ENCODE peak calls at places on chromosomes 16 and 17, in four cellular contexts. H is Caco-2, E is lower leg skin, F is NCI-H2029. U is an unnamed sample.
A peak's percentile ranks its signal among the peaks of the same experiment; 100 is the strongest.

GRCh38 chr17:50169121-50169764 is 3.4 kb downstream of the SGCA start:
- DNase-seq in H (peak; percentile 88), F (no peak), E (no peak), U (peak; percentile 69)

GRCh38 chr16:30418350-30419181 is 11.2 kb downstream of the ZNF771 start:
- DNase-seq in F (no peak), H (no peak), E (no peak), U (no peak)

GRCh38 chr16:75052481-75053211 is 53.8 kb downstream of the ZNRF1 start:
- DNase-seq in F (no peak), H (peak; percentile 27), E (no peak), U (no peak)

GRCh38 chr17:11608396-11608795 is 10.1 kb downstream of the DNAH9 start:
- DNase-seq in H (peak; percentile 24), E (peak; percentile 52), F (peak; percentile 30), U (no peak)

GRCh38 chr17:1323336-1323735 is 43.9 kb downstream of the TRARG1 start:
- DNase-seq in F (no peak), H (peak; percentile 39), E (no peak), U (no peak)

GRCh38 chr16:81797443-81797842 is 18.4 kb downstream of the PLCG2 start:
- DNase-seq in E (no peak), F (no peak), H (no peak), U (no peak)

GRCh38 chr17:49670641-49671040 is 7.3 kb downstream of the SPOP start:
- DNase-seq in E (no peak), F (no peak), H (no peak), U (no peak)

GRCh38 chr16:73306901-73307413 is 259.0 kb upstream of the ZFHX3 start:
- DNase-seq in F (no peak), E (no peak), H (no peak), U (no peak)

GRCh38 chr17:43759836-43760235 is 1.2 kb upstream of the SOST start:
- DNase-seq in H (no peak), F (no peak), E (no peak), U (peak; percentile 59)

GRCh38 chr17:7549401-7550055 is 670 bp downstream of the TNFSF12 start:
- DNase-seq in H (no peak), F (no peak), E (no peak), U (peak; percentile 23)

GRCh38 chr17:80864751-80865150 is 126.9 kb upstream of the CHMP6 start:
- DNase-seq in H (no peak), F (no peak), E (no peak), U (no peak)

GRCh38 chr17:47956818-47957590 is 679 bp downstream of the PRR15L start:
- DNase-seq in E (no peak), H (peak; percentile 72), F (peak; percentile 46), U (no peak)

GRCh38 chr17:45410144-45411091 is 22.3 kb downstream of the ARHGAP27 start:
- DNase-seq in E (no peak), F (no peak), H (no peak), U (no peak)

GRCh38 chr17:57674894-57675293 is 70.2 kb downstream of the CCDC182 start:
- DNase-seq in F (no peak), E (peak; percentile 12), H (no peak), U (no peak)

GRCh38 chr16:1066584-1067172 is 5.9 kb upstream of the SSTR5 start:
- DNase-seq in E (no peak), H (no peak), F (peak; percentile 28), U (no peak)

GRCh38 chr17:7835818-7836595 is 2.0 kb downstream of the KDM6B start:
- DNase-seq in E (no peak), F (peak; percentile 33), H (no peak), U (no peak)

GRCh38 chr17:48567646-48568354 is 10.3 kb downstream of the HOXB4 start:
- DNase-seq in E (no peak), H (no peak), F (no peak), U (no peak)

GRCh38 chr16:66462912-66463311 is 35.8 kb downstream of the BEAN1 start:
- DNase-seq in H (no peak), F (no peak), E (no peak), U (no peak)

GRCh38 chr16:10085078-10085798 is 97.0 kb downstream of the GRIN2A start:
- DNase-seq in H (peak; percentile 18), E (no peak), F (no peak), U (no peak)

GRCh38 chr16:7236824-7237410 is 95.7 kb upstream of the RBFOX1 start:
- DNase-seq in H (no peak), E (no peak), F (no peak), U (no peak)

GRCh38 chr17:17783825-17784598 is 52.8 kb downstream of the SREBF1 start:
- DNase-seq in F (peak; percentile 41), E (peak; percentile 47), H (no peak), U (no peak)

GRCh38 chr17:54280741-54281140 is 458.0 kb downstream of the KIF2B start:
- DNase-seq in F (no peak), E (no peak), H (no peak), U (no peak)

GRCh38 chr17:64022631-64023063 is 2.2 kb upstream of the ICAM2 start:
- DNase-seq in F (no peak), E (no peak), H (no peak), U (no peak)

GRCh38 chr17:40209404-40210093 is 9.6 kb upstream of the WIPF2 start:
- DNase-seq in H (no peak), F (no peak), E (no peak), U (no peak)

GRCh38 chr16:67244387-67245188 is 2.7 kb downstream of the FHOD1 start:
- DNase-seq in F (no peak), E (peak; percentile 68), H (no peak), U (peak; percentile 71)

GRCh38 chr16:28984619-28985135 is at the start of gene LAT:
- DNase-seq in H (no peak), E (no peak), F (no peak), U (no peak)

GRCh38 chr16:58732545-58733247 is 1.4 kb downstream of the GOT2 start:
- DNase-seq in H (no peak), F (no peak), E (no peak), U (no peak)

GRCh38 chr17:63984651-63985386 is 12.1 kb upstream of the SCN4A start:
- DNase-seq in E (peak; percentile 70), H (no peak), F (no peak), U (peak; percentile 55)

GRCh38 chr16:5058476-5058875 is 7.3 kb downstream of the C16orf89 start:
- DNase-seq in F (no peak), H (peak; percentile 41), E (no peak), U (no peak)

GRCh38 chr17:71922439-71922838 is 198.4 kb upstream of the SOX9 start:
- DNase-seq in F (no peak), E (no peak), H (no peak), U (peak; percentile 53)

GRCh38 chr17:6755731-6756184 is at the start of gene XAF1:
- DNase-seq in F (no peak), E (peak; percentile 35), H (no peak), U (no peak)

U was measured in PC-9.